ENCODE peak calls at places on chromosome 2, in four cellular contexts. P, G, R and X are unnamed samples.
A peak's percentile ranks its signal among the peaks of the same experiment; 100 is the strongest.

GRCh38 chr2:46179037-46179621 is 118.1 kb upstream of the EPAS1 start:
- DNase-seq in P (no peak), G (peak; percentile 97), R (peak; percentile 98), X (peak; percentile 75)

GRCh38 chr2:205193829-205194228 is 488.5 kb upstream of the NRP2 start:
- DNase-seq in P (no peak), G (no peak), R (no peak), X (no peak)

GRCh38 chr2:26456701-26457224 is 21.2 kb downstream of the OTOF start:
- DNase-seq in P (no peak), G (no peak), R (no peak), X (no peak)

GRCh38 chr2:97660775-97661417 is 2.9 kb downstream of the ACTR1B start:
- DNase-seq in P (no peak), G (peak; percentile 16), R (peak; percentile 45), X (peak; percentile 23)

GRCh38 chr2:237487496-237487895 is 445 bp downstream of the MLPH start:
- DNase-seq in P (no peak), G (peak; percentile 41), R (no peak), X (peak; percentile 44)

GRCh38 chr2:216606551-216607527 is 26.4 kb upstream of the IGFBP2 start:
- DNase-seq in P (peak; percentile 8), G (no peak), R (no peak), X (no peak)

GRCh38 chr2:151927501-151928221 is 99.4 kb upstream of the ARL5A start:
- DNase-seq in P (peak; percentile 79), G (no peak), R (no peak), X (no peak)

GRCh38 chr2:63378589-63378988 is 209.7 kb downstream of the WDPCP start:
- DNase-seq in P (no peak), G (no peak), R (no peak), X (peak; percentile 60)

GRCh38 chr2:231622963-231623362 is 30.3 kb downstream of the TEX44 start:
- DNase-seq in P (no peak), G (no peak), R (no peak), X (no peak)

GRCh38 chr2:124538549-124538948 is 513.5 kb downstream of the CNTNAP5 start:
- DNase-seq in P (no peak), G (no peak), R (no peak), X (no peak)

GRCh38 chr2:23530121-23530908 is 145.3 kb downstream of the KLHL29 start:
- DNase-seq in P (no peak), G (no peak), R (no peak), X (no peak)

GRCh38 chr2:85541753-85542457 is 2.9 kb downstream of the MAT2A start:
- DNase-seq in P (no peak), G (no peak), R (no peak), X (no peak)